ENCODE peak calls at places on chromosomes 7 and 10, in nine cellular contexts. I, P, R, H, A, D, Q, U and Y are unnamed samples.

GRCh38 chr10:5229019-5229418 is 32.4 kb downstream of the AKR1C4 start:
- DNase-seq in I (no peak), H (no peak), U (no peak), A (no peak), P (no peak), R (no peak), D (no peak), Q (no peak), Y (no peak)

GRCh38 chr10:62527019-62527827 is 153.1 kb downstream of the ZNF365 start:
- DNase-seq in D (no peak), P (no peak), A (no peak), U (no peak), I (no peak), Q (no peak), H (no peak), R (no peak), Y (no peak)

GRCh38 chr7:28433604-28434254 is 21.4 kb downstream of the CREB5 start:
- DNase-seq in A (no peak), I (no peak), H (peak; percentile 59), U (no peak), R (no peak), P (no peak), D (no peak), Q (no peak), Y (no peak)

GRCh38 chr7:12926236-12926635 is 238.8 kb downstream of the ARL4A start:
- DNase-seq in P (no peak), U (no peak), I (no peak), Q (no peak), R (no peak), D (no peak), A (no peak), H (no peak), Y (peak; percentile 28)

GRCh38 chr10:23063387-23064287 is 31.7 kb upstream of the MSRB2 start:
- DNase-seq in P (no peak), A (no peak), I (no peak), H (peak; percentile 63), U (no peak), R (no peak), Q (no peak), D (no peak), Y (no peak)

GRCh38 chr10:129888784-129889616 is 75.1 kb downstream of the EBF3 start:
- DNase-seq in P (peak; percentile 19), D (peak; percentile 17), R (no peak), U (no peak), I (peak; percentile 61), A (no peak), H (no peak), Q (peak; percentile 84), Y (no peak)

GRCh38 chr7:32670105-32670504 is 174.8 kb downstream of the AVL9 start:
- DNase-seq in Q (no peak), U (no peak), H (peak; percentile 78), R (peak; percentile 70), I (no peak), P (no peak), D (no peak), A (peak; percentile 53), Y (peak; percentile 28)

GRCh38 chr7:217781-218180 is 25.4 kb downstream of the FAM20C start:
- DNase-seq in Q (no peak), U (no peak), D (no peak), I (no peak), R (no peak), H (no peak), A (no peak), P (no peak), Y (no peak)

GRCh38 chr7:96219382-96220130 is 102.3 kb downstream of the SLC25A13 start:
- DNase-seq in U (no peak), R (peak; percentile 97), A (peak; percentile 93), P (no peak), Q (no peak), D (no peak), H (peak; percentile 76), I (no peak), Y (peak; percentile 9)

GRCh38 chr7:105488219-105488571 is 33.9 kb downstream of the PUS7 start:
- DNase-seq in Q (no peak), D (no peak), P (no peak), U (no peak), R (no peak), A (no peak), H (no peak), I (no peak), Y (no peak)

GRCh38 chr10:4677296-4678021 is 148.5 kb upstream of the AKR1E2 start:
- DNase-seq in H (peak; percentile 80), Q (no peak), I (no peak), D (no peak), R (peak; percentile 98), U (no peak), P (no peak), A (peak; percentile 96), Y (no peak)

GRCh38 chr7:138892016-138892630 is 89.1 kb downstream of the KIAA1549 start:
- DNase-seq in H (no peak), A (peak; percentile 21), R (peak; percentile 23), Q (no peak), U (no peak), I (no peak), P (no peak), D (no peak), Y (no peak)

GRCh38 chr10:65827344-65827743 is 1098.5 kb upstream of the LRRTM3 start:
- DNase-seq in R (no peak), I (no peak), D (no peak), P (no peak), A (no peak), U (no peak), H (no peak), Q (no peak), Y (peak; percentile 21)

GRCh38 chr7:22651534-22652243 is 75.3 kb upstream of the IL6 start:
- DNase-seq in Q (no peak), D (no peak), H (peak; percentile 83), P (no peak), U (no peak), R (peak; percentile 46), A (peak; percentile 39), I (no peak), Y (peak; percentile 34)

GRCh38 chr10:30155401-30155800 is 96.0 kb upstream of the JCAD start:
- DNase-seq in I (no peak), D (no peak), A (no peak), U (no peak), Q (no peak), R (no peak), P (no peak), H (peak; percentile 49), Y (no peak)

GRCh38 chr10:110717830-110718595 is 73.9 kb downstream of the RBM20 start:
- DNase-seq in P (no peak), H (no peak), U (no peak), A (no peak), D (no peak), R (no peak), I (peak; percentile 48), Q (no peak), Y (no peak)

GRCh38 chr7:90923576-90923975 is 327.5 kb downstream of the CDK14 start:
- DNase-seq in I (no peak), P (no peak), R (no peak), A (no peak), Q (no peak), H (no peak), U (no peak), D (no peak), Y (no peak)

GRCh38 chr10:130022501-130023299 is 58.6 kb upstream of the EBF3 start:
- DNase-seq in P (no peak), H (peak; percentile 90), Q (no peak), U (no peak), R (no peak), D (no peak), I (no peak), A (no peak), Y (no peak)

GRCh38 chr10:32077896-32078295 is 21.7 kb upstream of the KIF5B start:
- DNase-seq in Q (no peak), U (no peak), R (peak; percentile 75), H (peak; percentile 75), I (no peak), D (no peak), A (peak; percentile 76), P (no peak), Y (no peak)

GRCh38 chr10:5587151-5588079 is 62.7 kb downstream of the CALML3 start:
- DNase-seq in R (no peak), I (no peak), Q (no peak), A (no peak), U (no peak), P (no peak), H (no peak), D (no peak), Y (no peak)

GRCh38 chr10:121053151-121053550 is 202.0 kb downstream of the WDR11 start:
- DNase-seq in I (no peak), U (no peak), Q (no peak), D (no peak), A (no peak), H (no peak), P (no peak), R (no peak), Y (no peak)
- TF ChIP-seq CTCF in I (no peak), U (no peak), Q (no peak), D (no peak), A (no peak), H (no peak), P (no peak), R (no peak), Y (no peak)

DNA sequence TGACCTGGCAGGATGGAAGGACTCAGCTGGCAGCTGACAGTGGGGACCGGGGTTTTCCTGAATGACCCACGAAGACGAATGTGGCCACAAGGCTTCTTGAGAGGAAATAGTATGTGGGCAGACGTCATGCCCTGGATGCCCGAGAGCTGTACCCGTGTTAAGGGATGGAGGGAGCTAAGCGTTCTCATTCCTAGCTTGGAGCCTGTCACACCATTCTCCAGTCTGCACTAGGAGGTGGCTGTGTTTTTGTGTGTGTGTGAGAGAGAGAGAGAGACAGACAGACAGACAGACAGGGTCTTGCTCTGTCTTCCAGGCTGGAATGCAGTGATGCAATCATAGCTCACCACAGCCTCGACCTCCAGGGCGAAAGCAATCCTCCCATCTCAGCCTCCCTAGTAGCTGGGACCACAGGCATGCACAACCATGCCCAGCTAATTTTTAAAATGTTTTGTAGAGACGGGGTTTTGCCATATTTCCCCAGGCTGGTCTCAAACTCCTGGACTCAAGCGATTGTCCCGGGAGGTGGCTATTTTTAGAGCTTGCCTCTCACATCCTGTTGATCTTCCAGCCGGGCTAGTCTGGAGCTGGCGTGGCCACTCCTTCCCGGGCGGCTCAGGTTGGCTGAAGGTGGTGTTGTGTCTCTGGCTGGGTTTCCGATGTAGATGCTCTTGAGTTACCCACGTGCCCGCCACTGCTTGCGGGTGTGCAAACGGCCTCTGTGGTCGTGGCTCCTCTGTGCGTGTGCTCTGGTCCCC is 2.1 kb downstream of the AMZ1 start:
- DNase-seq in I (no peak), R (no peak), P (no peak), H (peak; percentile 66), A (no peak), U (no peak), Q (no peak), D (no peak), Y (no peak)
- TF ChIP-seq CTCF in I (no peak), R (no peak), P (no peak), H (no peak), A (no peak), U (no peak), Q (no peak), D (no peak), Y (no peak)

GRCh38 chr7:102821994-102822747 is 73.4 kb downstream of the FAM185A start:
- DNase-seq in I (no peak), R (no peak), U (no peak), A (no peak), P (no peak), D (no peak), Q (no peak), H (no peak), Y (no peak)
- TF ChIP-seq CTCF in I (no peak), R (no peak), U (no peak), A (no peak), P (no peak), D (no peak), Q (no peak), H (no peak), Y (no peak)

GRCh38 chr7:42900842-42901241 is 11.0 kb downstream of the C7orf25 start:
- DNase-seq in Q (no peak), U (no peak), A (no peak), R (no peak), I (no peak), H (no peak), D (no peak), P (no peak), Y (no peak)
- TF ChIP-seq CTCF in Q (no peak), U (no peak), A (no peak), R (no peak), I (no peak), H (no peak), D (no peak), P (no peak), Y (no peak)